ENCODE peak calls at places on chromosomes 13 and 19, in ten cellular contexts. Z is tibial nerve, S is PC-3, K is lower lobe of right lung, R is body of pancreas, L is ascending aorta, Y is esophagus squamous epithelium, C is heart right ventricle, E is transverse colon, B is endothelial cell of umbilical vein. N is an unnamed sample. For H3K4me1 and H3K36me3, the result is how much of the 10 kb centered on the place peaks cover.

GRCh38 chr19:41427647-41428480 is 690 bp upstream of the B3GNT8 start:
- DNase-seq in S (no peak), C (peak), R (peak), B (peak), L (no peak), E (peak), Z (peak), Y (no peak), K (peak), N (peak)

GRCh38 chr19:19276386-19276785 is 3.3 kb upstream of the TM6SF2 start:
- DNase-seq in K (no peak), C (no peak), Y (no peak), R (no peak), Z (no peak), S (no peak), E (no peak), B (no peak), L (no peak), N (no peak)

GRCh38 chr19:28497137-28497536 is 715.8 kb downstream of the UQCRFS1 start:
- DNase-seq in Y (no peak), Z (no peak), R (no peak), L (no peak), B (no peak), S (peak), K (no peak), C (no peak), E (no peak), N (no peak)

GRCh38 chr13:40665061-40665753 is 1.2 kb downstream of the FOXO1 start:
- DNase-seq in Y (no peak), Z (no peak), S (peak), R (peak), K (peak), B (no peak), L (peak), E (peak), C (peak), N (no peak)

GRCh38 chr19:50568321-50569022 is at the start of gene LRRC4B:
- DNase-seq in E (no peak), L (no peak), B (no peak), K (no peak), S (no peak), C (no peak), Y (no peak), R (no peak), Z (no peak), N (no peak)

GRCh38 chr13:110442946-110443632 is 118.4 kb downstream of the RAB20 start:
- DNase-seq in Y (no peak), E (no peak), S (peak), L (peak), B (peak), Z (no peak), R (no peak), C (no peak), K (no peak), N (no peak)

GRCh38 chr13:33578786-33579185 is 239.2 kb upstream of the RFC3 start:
- DNase-seq in R (no peak), C (no peak), B (no peak), Z (no peak), Y (no peak), S (no peak), K (no peak), L (no peak), E (no peak), N (no peak)

GRCh38 chr19:49593233-49594113 is 2.5 kb downstream of the PRR12 start:
- DNase-seq in S (peak), K (peak), B (peak), L (peak), R (peak), C (peak), Z (peak), Y (peak), E (peak), N (peak)

GRCh38 chr19:41935781-41936415 is 7.6 kb upstream of the ERFL start:
- DNase-seq in B (no peak), C (no peak), R (no peak), S (no peak), E (no peak), K (no peak), Y (no peak), Z (no peak), L (no peak), N (no peak)

GRCh38 chr13:28181413-28181812 is 43.1 kb downstream of the PAN3 start:
- DNase-seq in B (peak), S (peak), L (no peak), C (no peak), K (no peak), Z (no peak), E (no peak), Y (no peak), R (no peak), N (no peak)

GRCh38 chr13:28179974-28180373 is 41.6 kb downstream of the PAN3 start:
- DNase-seq in B (no peak), Z (no peak), C (no peak), R (no peak), S (no peak), Y (no peak), E (no peak), K (no peak), L (no peak), N (no peak)

GRCh38 chr13:28173793-28174192 is 35.4 kb downstream of the PAN3 start:
- DNase-seq in K (no peak), Z (no peak), E (no peak), B (no peak), Y (no peak), C (no peak), R (no peak), S (peak), L (no peak), N (no peak)

GRCh38 chr13:28177877-28178276 is 39.5 kb downstream of the PAN3 start:
- DNase-seq in C (no peak), L (no peak), Z (no peak), B (no peak), E (no peak), Y (no peak), S (no peak), K (no peak), R (no peak), N (no peak)

GRCh38 chr13:28177327-28177726 is 39.0 kb downstream of the PAN3 start:
- DNase-seq in C (no peak), K (no peak), L (no peak), R (no peak), Z (no peak), S (no peak), E (no peak), B (no peak), Y (no peak), N (no peak)
- H3K4me1 ChIP-seq in C (under half), K (under half), L (under half), R (under half), Z (under half), S (under half), E (under half), B (under half), Y (under half), N (under half)

GRCh38 chr19:4660181-4660791 is 9.9 kb downstream of the MYDGF start:
- DNase-seq in C (no peak), R (no peak), L (no peak), Y (no peak), K (no peak), Z (no peak), S (peak), B (peak), E (peak), N (no peak)
- TF ChIP-seq CTCF in C (peak), R (no peak), L (no peak), Y (no peak), K (peak), Z (peak), S (peak), B (peak), E (no peak), N (no peak)

GRCh38 chr19:24046550-24046949 is 40.4 kb upstream of the ZNF254 start:
- DNase-seq in R (no peak), L (no peak), S (no peak), B (no peak), Y (no peak), Z (no peak), E (no peak), K (no peak), C (no peak), N (no peak)

GRCh38 chr19:24051516-24051915 is 35.5 kb upstream of the ZNF254 start:
- DNase-seq in K (no peak), S (no peak), E (no peak), L (no peak), R (no peak), C (no peak), B (no peak), Z (no peak), Y (no peak), N (no peak)

GRCh38 chr19:24052811-24053210 is 34.2 kb upstream of the ZNF254 start:
- DNase-seq in B (no peak), Y (no peak), S (no peak), R (no peak), E (no peak), K (no peak), L (no peak), Z (no peak), C (no peak), N (no peak)

GRCh38 chr19:24048261-24048660 is 38.7 kb upstream of the ZNF254 start:
- DNase-seq in Y (no peak), Z (no peak), C (no peak), R (no peak), E (no peak), S (no peak), L (no peak), K (no peak), B (no peak), N (no peak)

GRCh38 chr19:24049537-24049936 is 37.5 kb upstream of the ZNF254 start:
- DNase-seq in S (no peak), C (no peak), L (no peak), Y (no peak), Z (no peak), B (no peak), K (no peak), E (no peak), R (no peak), N (no peak)
- H3K36me3 ChIP-seq in S (half or more), C (half or more), L (half or more), Y (half or more), Z (half or more), B (under half), K (half or more), E (under half), R (under half), N (half or more)

GRCh38 chr13:106533940-106534843 is 1.3 kb downstream of the EFNB2 start:
- DNase-seq in Z (no peak), L (peak), R (peak), K (peak), B (peak), C (peak), Y (no peak), S (peak), E (peak), N (no peak)

GRCh38 chr13:106534844-106535551 is 464 bp downstream of the EFNB2 start:
- DNase-seq in S (peak), K (peak), Z (no peak), R (peak), Y (no peak), B (peak), E (no peak), L (no peak), C (peak), N (peak)

GRCh38 chr13:106532111-106532929 is 3.1 kb downstream of the EFNB2 start:
- DNase-seq in Y (no peak), R (no peak), B (peak), Z (no peak), C (no peak), E (no peak), K (no peak), L (no peak), S (peak), N (no peak)

GRCh38 chr13:106530907-106531520 is 4.4 kb downstream of the EFNB2 start:
- DNase-seq in C (no peak), S (peak), Z (no peak), Y (no peak), L (no peak), E (no peak), R (no peak), B (peak), K (no peak), N (no peak)

GRCh38 chr13:106533101-106533939 is 2.1 kb downstream of the EFNB2 start:
- DNase-seq in C (peak), E (peak), B (peak), Y (no peak), Z (peak), L (peak), S (peak), R (peak), K (peak), N (peak)
- H3K4me1 ChIP-seq in C (under half), E (under half), B (under half), Y (under half), Z (under half), L (under half), S (under half), R (under half), K (under half), N (half or more)